ENCODE peak calls at places on chromosome 19, in five cellular contexts. H is A673, D is occipital lobe, G is AG08396, M is NCI-H510A treated with DMSO at 0.1 percent for 48 hours. Y is an unnamed sample.

GRCh38 chr19:46082728-46083050 is 41.8 kb downstream of the IGFL3 start:
- DNase-seq in H (no peak), D (no peak), G (no peak), M (no peak), Y (no peak)

GRCh38 chr19:27777726-27778125 is 1435.2 kb downstream of the UQCRFS1 start:
- DNase-seq in H (no peak), D (no peak), G (no peak), M (no peak), Y (no peak)

GRCh38 chr19:44757735-44758505 is 9.4 kb downstream of the BCL3 start:
- DNase-seq in H (peak; percentile 57), D (peak; percentile 16), G (peak; percentile 77), M (no peak), Y (no peak)

GRCh38 chr19:9995079-9995478 is 15.2 kb downstream of the COL5A3 start:
- DNase-seq in H (no peak), D (no peak), G (no peak), M (no peak), Y (no peak)

GRCh38 chr19:40808497-40808896 is 9.5 kb downstream of the EGLN2 start:
- DNase-seq in H (no peak), D (no peak), G (no peak), M (no peak), Y (no peak)

GRCh38 chr19:30365121-30365800 is 6.9 kb upstream of the ZNF536 start:
- DNase-seq in H (no peak), D (no peak), G (no peak), M (no peak), Y (no peak)

GRCh38 chr19:23222998-23223652 is 27.1 kb downstream of the ZNF724 start:
- DNase-seq in H (no peak), D (no peak), G (no peak), M (no peak), Y (no peak)

GRCh38 chr19:12628040-12629022 is 17.6 kb downstream of the ZNF791 start:
- DNase-seq in H (no peak), D (no peak), G (no peak), M (no peak), Y (no peak)

GRCh38 chr19:46766569-46767317 is 20.5 kb upstream of the STRN4 start:
- DNase-seq in H (peak; percentile 62), D (no peak), G (no peak), M (peak; percentile 52), Y (peak; percentile 59)

GRCh38 chr19:1182727-1183126 is 8.7 kb upstream of the SBNO2 start:
- DNase-seq in H (no peak), D (no peak), G (no peak), M (no peak), Y (no peak)

GRCh38 chr19:38437295-38437694 is 3.8 kb downstream of the RYR1 start:
- DNase-seq in H (no peak), D (no peak), G (no peak), M (no peak), Y (no peak)

GRCh38 chr19:35513975-35514809 is 743 bp upstream of the DMKN start:
- DNase-seq in H (no peak), D (no peak), G (no peak), M (no peak), Y (peak; percentile 32)

GRCh38 chr19:7395793-7396192 is 47.1 kb downstream of the ARHGEF18 start:
- DNase-seq in H (no peak), D (no peak), G (no peak), M (no peak), Y (no peak)

Y was measured in Daoy.